ENCODE peak calls at places on chromosomes 1 and 21, in six cellular contexts. J is breast epithelium; C is foreskin keratinocyte; L is CD8-positive, alpha-beta memory T cell; O is Karpas-422; H is caudate nucleus. Q is an unnamed sample.

GRCh38 chr1:35876988-35877387 is 6.0 kb upstream of the AGO1 start:
- DNase-seq in J (no peak), H (no peak), L (no peak), C (peak; percentile 15), O (peak; percentile 58), Q (no peak)

GRCh38 chr1:226880372-226881287 is 10.2 kb downstream of the PSEN2 start:
- DNase-seq in C (no peak), L (no peak), J (no peak), O (no peak), H (no peak), Q (no peak)

GRCh38 chr1:24351918-24352637 is 32.9 kb downstream of the GRHL3 start:
- DNase-seq in L (no peak), O (no peak), C (peak; percentile 36), J (no peak), H (no peak), Q (no peak)

GRCh38 chr21:18164933-18165332 is 79.7 kb upstream of the CHODL start:
- DNase-seq in O (no peak), H (no peak), L (no peak), J (no peak), C (peak; percentile 80), Q (no peak)

GRCh38 chr1:4033129-4033676 is 133.1 kb upstream of the C1orf174 start:
- DNase-seq in H (no peak), L (no peak), J (no peak), O (no peak), C (no peak), Q (no peak)

GRCh38 chr1:17170571-17170970 is 34.4 kb upstream of the PADI1 start:
- DNase-seq in L (no peak), H (no peak), J (no peak), O (no peak), C (no peak), Q (no peak)

GRCh38 chr21:45041351-45041805 is 33.0 kb upstream of the ADARB1 start:
- DNase-seq in C (no peak), L (no peak), O (no peak), J (peak; percentile 68), H (no peak), Q (no peak)

GRCh38 chr1:189859385-189859977 is 618.2 kb downstream of the BRINP3 start:
- DNase-seq in C (no peak), J (no peak), H (no peak), L (no peak), O (peak; percentile 73), Q (no peak)

GRCh38 chr1:156586892-156587477 is 4.6 kb upstream of the NAXE start:
- DNase-seq in J (no peak), C (no peak), O (no peak), L (no peak), H (no peak), Q (no peak)

GRCh38 chr1:8705104-8705503 is 112.3 kb downstream of the RERE start:
- DNase-seq in C (no peak), J (no peak), H (no peak), O (no peak), L (no peak), Q (no peak)

GRCh38 chr21:38506606-38507331 is 8.5 kb upstream of the ERG start:
- DNase-seq in L (no peak), J (no peak), H (no peak), O (no peak), C (no peak), Q (no peak)

GRCh38 chr1:180789460-180789859 is 123.2 kb upstream of the KIAA1614 start:
- DNase-seq in O (no peak), C (no peak), J (no peak), L (no peak), H (no peak), Q (no peak)

GRCh38 chr1:30759718-30760281 is 2.2 kb upstream of the LAPTM5 start:
- DNase-seq in H (no peak), O (no peak), J (no peak), L (peak; percentile 79), C (no peak), Q (peak; percentile 56)

GRCh38 chr1:49060766-49061165 is 284.1 kb upstream of the BEND5 start:
- DNase-seq in L (no peak), O (no peak), C (no peak), H (no peak), J (no peak), Q (no peak)

GRCh38 chr1:160330119-160330518 is 12.9 kb downstream of the COPA start:
- DNase-seq in J (no peak), L (no peak), H (no peak), O (no peak), C (no peak), Q (no peak)

GRCh38 chr1:3891329-3891867 is 8.7 kb downstream of the C1orf174 start:
- DNase-seq in H (no peak), J (no peak), L (no peak), O (no peak), C (no peak), Q (no peak)

GRCh38 chr1:243957141-243957540 is 93.9 kb upstream of the ZBTB18 start:
- DNase-seq in J (no peak), L (no peak), H (no peak), C (no peak), O (no peak), Q (no peak)

GRCh38 chr21:45536301-45537081 is 5.7 kb downstream of the SLC19A1 start:
- DNase-seq in L (no peak), H (no peak), C (no peak), J (peak; percentile 35), O (no peak), Q (no peak)

GRCh38 chr1:38123356-38123755 is 76.8 kb upstream of the POU3F1 start:
- DNase-seq in H (no peak), J (no peak), C (peak; percentile 81), O (no peak), L (no peak), Q (no peak)

GRCh38 chr1:112722601-112723510 is 7.7 kb upstream of the PPM1J start:
- DNase-seq in H (no peak), O (no peak), L (no peak), C (no peak), J (no peak), Q (no peak)

GRCh38 chr1:116359060-116359830 is 13.8 kb upstream of the ATP1A1 start:
- DNase-seq in L (no peak), J (no peak), O (peak; percentile 95), H (no peak), C (peak; percentile 68), Q (no peak)

GRCh38 chr1:22216210-22216883 is 73.5 kb upstream of the WNT4 start:
- DNase-seq in L (no peak), J (no peak), C (no peak), O (no peak), H (no peak), Q (no peak)

GRCh38 chr1:22223176-22223575 is 80.3 kb upstream of the WNT4 start:
- DNase-seq in H (no peak), C (peak; percentile 39), L (no peak), O (no peak), J (no peak), Q (no peak)

GRCh38 chr1:22218618-22219250 is 75.8 kb upstream of the WNT4 start:
- DNase-seq in J (no peak), H (no peak), O (peak; percentile 43), C (no peak), L (no peak), Q (no peak)

GRCh38 chr1:22221233-22221780 is 78.4 kb upstream of the WNT4 start:
- DNase-seq in O (no peak), L (no peak), H (no peak), J (no peak), C (no peak), Q (no peak)

DNA sequence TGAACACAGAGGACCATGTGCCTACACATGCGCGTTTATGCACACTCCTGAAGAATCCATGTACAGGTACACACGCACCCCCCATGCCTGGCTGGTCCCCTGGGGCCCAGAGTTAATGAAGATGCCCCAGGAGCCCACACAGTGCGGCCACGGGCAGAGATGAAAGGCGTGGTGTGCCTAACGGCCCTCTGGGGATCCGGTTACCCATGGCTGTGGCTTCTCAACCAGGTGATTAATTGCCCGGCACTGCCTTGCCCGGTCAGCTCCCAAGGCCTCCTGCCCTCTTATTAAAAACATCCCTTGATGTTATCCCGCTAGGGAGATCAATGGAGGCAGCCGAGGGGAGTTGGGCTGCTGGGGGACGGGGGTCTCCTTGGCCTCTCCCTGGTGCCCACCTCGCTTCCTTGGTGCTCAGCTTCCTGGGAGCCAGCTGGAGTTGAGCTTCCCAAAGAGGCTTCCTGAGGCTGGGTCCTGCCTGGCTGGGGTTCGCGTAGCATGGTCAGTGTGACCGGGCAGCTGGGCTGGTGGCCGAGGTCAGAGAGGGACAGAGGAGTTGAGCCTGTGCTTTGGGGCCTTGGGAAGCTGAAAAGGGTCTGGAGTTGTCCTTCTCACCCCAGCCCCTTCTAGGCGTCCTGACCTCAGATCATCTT is 75.0 kb upstream of the WNT4 start:
- DNase-seq in H (no peak), O (no peak), L (no peak), J (no peak), C (no peak), Q (no peak)
- H3K27ac ChIP-seq in H (no peak overlapping the region), O (no peak overlapping the region), L (no peak overlapping the region), J (no peak overlapping the region), C (no peak overlapping the region), Q (no peak overlapping the region)

GRCh38 chr1:201696217-201696761 is 132.7 kb upstream of the IPO9 start:
- DNase-seq in H (no peak), C (peak; percentile 69), O (no peak), L (no peak), J (peak; percentile 89), Q (no peak)
- H3K27ac ChIP-seq in H (peak overlapping the region; percentile 59), C (no peak overlapping the region), O (no peak overlapping the region), L (no peak overlapping the region), J (peak overlapping the region; percentile 77), Q (no peak overlapping the region)

DNA sequence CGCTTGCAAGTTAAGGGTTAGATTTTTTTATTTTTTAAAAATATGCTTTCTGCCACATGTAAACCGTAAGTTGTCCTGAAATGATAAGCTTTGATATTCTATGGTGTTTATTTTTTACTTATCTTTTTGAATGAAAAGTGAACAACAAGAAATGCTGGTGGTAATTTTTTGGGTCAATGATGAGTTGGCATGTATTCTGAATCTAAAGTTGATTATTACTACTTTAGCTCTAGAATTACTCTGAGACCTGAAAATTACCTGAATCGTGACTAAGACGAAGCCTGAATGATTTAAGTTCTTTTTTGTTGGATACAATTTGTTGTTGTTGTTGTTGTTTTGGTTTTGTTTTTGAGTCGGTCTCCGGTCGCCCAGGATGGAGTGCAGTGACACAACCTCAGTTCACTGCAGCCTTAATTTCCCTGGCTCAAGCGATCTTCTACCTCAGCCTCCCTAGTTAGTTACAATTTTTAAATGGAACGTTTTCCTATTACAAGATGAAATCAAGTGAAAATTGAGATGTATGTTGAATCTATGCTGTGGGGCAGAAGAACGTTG is 922 bp downstream of the RABGGTB start:
- DNase-seq in O (peak; percentile 52), J (no peak), L (no peak), H (no peak), C (no peak), Q (no peak)
- H3K27ac ChIP-seq in O (peak overlapping the region; percentile 96), J (no peak overlapping the region), L (peak overlapping the region; percentile 90), H (no peak overlapping the region), C (peak overlapping the region; percentile 74), Q (peak overlapping the region; percentile 83)

GRCh38 chr1:51755437-51755836 is 123.1 kb downstream of the NRDC start:
- DNase-seq in J (no peak), L (no peak), O (no peak), C (no peak), H (no peak), Q (no peak)

GRCh38 chr1:51754666-51755065 is 123.9 kb downstream of the NRDC start:
- DNase-seq in O (no peak), C (no peak), J (no peak), L (no peak), H (no peak), Q (no peak)

GRCh38 chr1:51760872-51761271 is 117.7 kb downstream of the NRDC start:
- DNase-seq in J (no peak), L (no peak), O (no peak), C (peak; percentile 64), H (no peak), Q (no peak)

GRCh38 chr1:51756290-51756689 is 122.2 kb downstream of the NRDC start:
- DNase-seq in O (no peak), L (no peak), H (no peak), C (no peak), J (no peak), Q (no peak)

GRCh38 chr1:51758310-51758709 is 120.2 kb downstream of the NRDC start:
- DNase-seq in H (no peak), O (no peak), L (no peak), J (no peak), C (no peak), Q (no peak)
- H3K27ac ChIP-seq in H (no peak overlapping the region), O (no peak overlapping the region), L (no peak overlapping the region), J (no peak overlapping the region), C (no peak overlapping the region), Q (no peak overlapping the region)

Q was measured in naive thymus-derived CD4-positive, alpha-beta T cell.